ENCODE peak calls at places on chromosomes 5 and 9, in eight cellular contexts. O is stimulated activated effector memory CD8-positive, alpha-beta T cell treated with anti-CD3 and anti-CD28 coated beads, Interleukin-12 subunit alpha, Interleukin-12 subunit beta, amount 100 ng/mL, for 72 hours; N is iPS-NIHi11; Y is stimulated activated CD4-positive, alpha-beta T cell treated with anti-CD3 and anti-CD28 coated beads, Interleukin-2, amount 100 ng/mL, for 24 hours; L is substantia nigra; H is gastrocnemius medialis; F is posterior cingulate gyrus; U is T-helper 9 cell. W is an unnamed sample.

GRCh38 chr5:164375051-164375450 is 869.6 kb downstream of the MAT2B start:
- DNase-seq in O (no peak), N (no peak), Y (no peak), L (no peak), H (no peak), F (no peak), U (no peak), W (no peak)

GRCh38 chr5:1037123-1037670 is 28.6 kb downstream of the NKD2 start:
- DNase-seq in O (no peak), N (no peak), Y (no peak), L (no peak), H (no peak), F (no peak), U (no peak), W (no peak)

GRCh38 chr5:73960023-73960422 is 334.0 kb downstream of the ARHGEF28 start:
- DNase-seq in O (no peak), N (no peak), Y (no peak), L (no peak), H (no peak), F (no peak), U (no peak), W (no peak)

GRCh38 chr5:50415912-50416311 is 25.2 kb downstream of the EMB start:
- DNase-seq in O (no peak), N (no peak), Y (no peak), L (no peak), H (no peak), F (no peak), U (no peak), W (no peak)

GRCh38 chr9:76027426-76027825 is 137.0 kb downstream of the PCSK5 start:
- DNase-seq in O (no peak), N (no peak), Y (no peak), L (no peak), H (no peak), F (no peak), U (no peak), W (no peak)

GRCh38 chr5:140725799-140726471 is 25.7 kb downstream of the ZMAT2 start:
- DNase-seq in O (peak), N (peak), Y (peak), L (no peak), H (no peak), F (no peak), U (peak), W (peak)

GRCh38 chr9:113911850-113912249 is 35.7 kb downstream of the ZNF618 start:
- DNase-seq in O (no peak), N (no peak), Y (no peak), L (no peak), H (no peak), F (no peak), U (no peak), W (no peak)

GRCh38 chr5:89173528-89173927 is 290.5 kb upstream of the MEF2C start:
- DNase-seq in O (no peak), N (no peak), Y (no peak), L (no peak), H (no peak), F (no peak), U (no peak), W (no peak)

GRCh38 chr9:89635816-89636215 is 31.0 kb downstream of the GADD45G start:
- DNase-seq in O (no peak), N (no peak), Y (no peak), L (no peak), H (peak), F (no peak), U (no peak), W (no peak)

GRCh38 chr5:176415240-176416122 is 858 bp downstream of the CLTB start:
- DNase-seq in O (no peak), N (no peak), Y (peak), L (no peak), H (peak), F (no peak), U (no peak), W (no peak)

GRCh38 chr5:88203977-88204735 is 64.5 kb downstream of the TMEM161B start:
- DNase-seq in O (peak), N (peak), Y (peak), L (no peak), H (no peak), F (no peak), U (peak), W (no peak)

GRCh38 chr9:110256392-110257096 is at the start of gene TXN:
- DNase-seq in O (peak), N (peak), Y (peak), L (peak), H (peak), F (peak), U (peak), W (no peak)

GRCh38 chr9:109013678-109014145 is 413 bp upstream of the CTNNAL1 start:
- DNase-seq in O (no peak), N (no peak), Y (no peak), L (no peak), H (no peak), F (no peak), U (no peak), W (peak)

W was measured in iPS DF 19.7.